ENCODE peak calls at places on chromosomes 13 and 19, in four cellular contexts. K is mesenchymal stem cell, S is neuronal stem cell, G is IMR-90. D is an unnamed sample. For H3K4me1, the result is how much of the 10 kb centered on the place peaks cover.

GRCh38 chr13:49356224-49356623 is 87.6 kb downstream of the CAB39L start:
- DNase-seq in K (peak), S (no peak), G (peak), D (no peak)

GRCh38 chr13:86445584-86446140 is 646.4 kb upstream of the SLITRK6 start:
- DNase-seq in K (no peak), S (no peak), G (no peak), D (no peak)

GRCh38 chr13:111228262-111229144 is 91.9 kb upstream of the TEX29 start:
- DNase-seq in K (peak), S (no peak), G (peak), D (peak)

GRCh38 chr19:28706693-28707092 is 506.3 kb downstream of the UQCRFS1 start:
- DNase-seq in K (no peak), S (no peak), G (no peak), D (no peak)

GRCh38 chr13:35388456-35388855 is 88.0 kb downstream of the MAB21L1 start:
- DNase-seq in K (no peak), S (no peak), G (no peak), D (no peak)

GRCh38 chr19:35350591-35350990 is 2.9 kb downstream of the FFAR1 start:
- DNase-seq in K (no peak), S (no peak), G (no peak), D (no peak)

GRCh38 chr13:48533207-48533499 is 273 bp upstream of the RCBTB2 start:
- DNase-seq in K (no peak), S (no peak), G (no peak), D (no peak)

GRCh38 chr13:67075239-67075638 is 154.9 kb downstream of the PCDH9 start:
- DNase-seq in K (no peak), S (no peak), G (peak), D (no peak)

GRCh38 chr13:50713849-50714248 is 129.6 kb downstream of the DLEU7 start:
- DNase-seq in K (peak), S (no peak), G (peak), D (no peak)

GRCh38 chr13:34765446-34766180 is 176.5 kb upstream of the NBEA start:
- DNase-seq in K (no peak), S (no peak), G (no peak), D (no peak)

GRCh38 chr13:70424428-70424827 is 316.2 kb upstream of the KLHL1 start:
- DNase-seq in K (no peak), S (no peak), G (no peak), D (peak)

GRCh38 chr19:56933014-56933705 is 92.6 kb upstream of the PEG3 start:
- DNase-seq in K (no peak), S (no peak), G (no peak), D (peak)

GRCh38 chr19:45352471-45352870 is 11.9 kb downstream of the KLC3 start:
- DNase-seq in K (no peak), S (no peak), G (no peak), D (no peak)

GRCh38 chr19:5356918-5357317 is 16.3 kb upstream of the PTPRS start:
- DNase-seq in K (no peak), S (no peak), G (no peak), D (no peak)

GRCh38 chr19:15437355-15438123 is 12.2 kb downstream of the WIZ start:
- DNase-seq in K (peak), S (no peak), G (peak), D (no peak)

GRCh38 chr19:42191855-42192254 is 25.6 kb downstream of the DEDD2 start:
- DNase-seq in K (peak), S (no peak), G (peak), D (no peak)

GRCh38 chr13:72390909-72391308 is 336.5 kb downstream of the MZT1 start:
- DNase-seq in K (no peak), S (no peak), G (no peak), D (no peak)

GRCh38 chr13:75704194-75704941 is 68.2 kb downstream of the LMO7 start:
- DNase-seq in K (peak), S (no peak), G (peak), D (no peak)

GRCh38 chr19:42204684-42205083 is 12.8 kb downstream of the DEDD2 start:
- DNase-seq in K (no peak), S (no peak), G (no peak), D (no peak)

GRCh38 chr13:26476111-26476743 is 81.3 kb upstream of the WASF3 start:
- DNase-seq in K (peak), S (no peak), G (peak), D (peak)

GRCh38 chr13:49679244-49679643 is 12.0 kb downstream of the EBPL start:
- DNase-seq in K (no peak), S (no peak), G (peak), D (no peak)

GRCh38 chr19:18131841-18132596 is 20.9 kb upstream of the PIK3R2 start:
- DNase-seq in K (no peak), S (no peak), G (no peak), D (no peak)

GRCh38 chr19:18128805-18129204 is 24.2 kb upstream of the PIK3R2 start:
- DNase-seq in K (no peak), S (no peak), G (no peak), D (no peak)

GRCh38 chr19:18126097-18126496 is 26.9 kb upstream of the PIK3R2 start:
- DNase-seq in K (no peak), S (no peak), G (no peak), D (no peak)

GRCh38 chr19:18130523-18131242 is 22.3 kb upstream of the PIK3R2 start:
- DNase-seq in K (no peak), S (no peak), G (no peak), D (no peak)

GRCh38 chr19:18128044-18128443 is 24.9 kb upstream of the PIK3R2 start:
- DNase-seq in K (peak), S (no peak), G (peak), D (no peak)
- H3K23ac ChIP-seq in K (no peak), S (no peak), G (no peak), D (no peak)

DNA sequence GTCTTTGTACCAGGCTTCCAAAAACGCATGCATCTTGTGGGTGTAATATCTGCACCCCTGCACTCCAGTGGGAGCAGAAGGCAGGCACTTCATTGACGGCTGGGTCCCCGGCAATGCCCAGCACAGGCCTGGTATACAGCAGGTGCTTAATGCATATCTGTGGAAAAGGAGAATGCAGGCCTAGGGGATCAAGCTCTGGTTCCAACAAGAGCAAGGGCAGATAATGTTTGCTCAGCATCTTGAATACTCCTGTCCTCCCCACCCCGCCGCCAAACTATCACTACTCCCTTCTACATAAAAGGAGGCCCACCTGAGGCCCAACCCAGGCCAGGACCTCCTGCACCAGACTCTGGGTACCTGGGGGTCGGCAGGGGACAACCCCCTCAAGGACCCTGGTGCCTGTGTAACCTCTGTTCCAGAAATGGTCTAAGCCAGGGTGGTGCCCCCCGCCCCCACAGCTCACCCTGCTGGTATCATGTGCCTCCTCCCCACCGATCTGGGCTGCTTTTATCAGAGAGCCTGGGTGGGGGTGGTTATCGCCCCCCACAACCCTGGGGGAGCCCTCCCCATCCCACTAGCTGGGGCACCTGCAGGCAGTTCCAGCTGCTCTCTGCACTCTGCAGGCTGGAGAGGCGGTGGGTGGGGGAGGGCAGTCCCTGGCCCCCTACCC is 4.8 kb downstream of the KLF16 start:
- DNase-seq in K (no peak), S (no peak), G (no peak), D (no peak)
- H3K4me1 ChIP-seq in K (half or more), S (half or more), G (half or more), D (under half)

GRCh38 chr19:2574478-2574931 is 98.6 kb downstream of the GADD45B start:
- DNase-seq in K (no peak), S (no peak), G (no peak), D (no peak)

GRCh38 chr19:2573916-2574315 is 98.0 kb downstream of the GADD45B start:
- DNase-seq in K (no peak), S (no peak), G (no peak), D (no peak)

GRCh38 chr19:2567996-2568395 is 92.1 kb downstream of the GADD45B start:
- DNase-seq in K (no peak), S (no peak), G (no peak), D (no peak)

GRCh38 chr19:2567580-2567979 is 91.7 kb downstream of the GADD45B start:
- DNase-seq in K (no peak), S (no peak), G (no peak), D (no peak)

GRCh38 chr19:2569596-2570465 is 93.9 kb downstream of the GADD45B start:
- DNase-seq in K (no peak), S (no peak), G (no peak), D (no peak)
- H3K23ac ChIP-seq in K (no peak), S (no peak), G (no peak), D (no peak)

GRCh38 chr13:112731667-112732616 is 42.1 kb downstream of the ATP11A start:
- DNase-seq in K (no peak), S (no peak), G (no peak), D (no peak)
- H3K4me1 ChIP-seq in K (under half), S (under half), G (under half), D (under half)

D was measured in mesendoderm.